ENCODE peak calls at places on chromosome 9, in five cellular contexts. S is A549, C is GM23248, G is heart left ventricle, B is spleen. R is an unnamed sample.

GRCh38 chr9:74117731-74118130 is 379.4 kb upstream of the RORB start:
- DNase-seq in G (no peak), C (no peak), S (no peak), B (no peak), R (no peak)

GRCh38 chr9:4048441-4048840 is 251.4 kb downstream of the GLIS3 start:
- DNase-seq in S (peak; percentile 39), C (peak; percentile 52), B (no peak), G (no peak), R (no peak)

GRCh38 chr9:136018257-136019031 is 57.3 kb upstream of the UBAC1 start:
- DNase-seq in G (no peak), B (peak; percentile 57), C (no peak), S (no peak), R (no peak)

GRCh38 chr9:130405657-130406257 is 39.0 kb upstream of the ASS1 start:
- DNase-seq in G (no peak), C (no peak), B (no peak), S (no peak), R (no peak)

GRCh38 chr9:76987594-76988200 is 31.8 kb upstream of the FOXB2 start:
- DNase-seq in G (no peak), B (no peak), S (peak; percentile 60), C (peak; percentile 65), R (no peak)

GRCh38 chr9:88387733-88388202 is 476 bp upstream of the SPIN1 start:
- DNase-seq in B (peak; percentile 89), G (peak; percentile 63), S (peak; percentile 64), C (peak; percentile 79), R (no peak)

GRCh38 chr9:115494958-115495690 is 377.2 kb upstream of the TNC start:
- DNase-seq in S (peak; percentile 66), B (no peak), C (no peak), G (no peak), R (no peak)

GRCh38 chr9:87703636-87704276 is 22.2 kb upstream of the CTSL start:
- DNase-seq in C (no peak), B (no peak), G (no peak), S (peak; percentile 30), R (no peak)

GRCh38 chr9:93634311-93635185 is 58.2 kb downstream of the PHF2 start:
- DNase-seq in B (peak; percentile 51), C (no peak), S (no peak), G (no peak), R (peak; percentile 35)

GRCh38 chr9:106878081-106878837 is 15.3 kb downstream of the ZNF462 start:
- DNase-seq in B (no peak), G (no peak), S (no peak), C (no peak), R (no peak)

GRCh38 chr9:11016081-11016480 is 403.3 kb upstream of the PTPRD start:
- DNase-seq in G (no peak), S (no peak), B (no peak), C (no peak), R (no peak)

GRCh38 chr9:15453956-15454355 is 31.3 kb downstream of the SNAPC3 start:
- DNase-seq in C (no peak), S (no peak), G (no peak), B (no peak), R (no peak)

GRCh38 chr9:91045036-91045435 is 243.4 kb downstream of the SYK start:
- DNase-seq in G (no peak), S (no peak), C (no peak), B (no peak), R (no peak)

GRCh38 chr9:85377751-85378289 is 363.9 kb downstream of the AGTPBP1 start:
- DNase-seq in S (no peak), C (no peak), B (no peak), G (no peak), R (no peak)

GRCh38 chr9:469672-470040 is 255.0 kb downstream of the DOCK8 start:
- DNase-seq in C (no peak), S (no peak), G (peak; percentile 33), B (peak; percentile 88), R (peak; percentile 63)

GRCh38 chr9:16105576-16105975 is 552.7 kb downstream of the CCDC171 start:
- DNase-seq in G (no peak), S (no peak), C (no peak), B (no peak), R (no peak)

GRCh38 chr9:107636596-107637405 is 147.2 kb upstream of the KLF4 start:
- DNase-seq in C (peak; percentile 58), S (no peak), G (no peak), B (no peak), R (no peak)

GRCh38 chr9:87292449-87293191 is 205.0 kb upstream of the DAPK1 start:
- DNase-seq in B (no peak), C (peak; percentile 31), S (no peak), G (no peak), R (no peak)

GRCh38 chr9:37309136-37309535 is 113.4 kb upstream of the GRHPR start:
- DNase-seq in C (peak; percentile 39), G (no peak), B (no peak), S (peak; percentile 44), R (no peak)

GRCh38 chr9:93884808-93885207 is 70.3 kb downstream of the BARX1 start:
- DNase-seq in G (no peak), S (no peak), C (no peak), B (no peak), R (no peak)

GRCh38 chr9:2163231-2163885 is 148.2 kb downstream of the SMARCA2 start:
- DNase-seq in B (no peak), C (no peak), S (no peak), G (no peak), R (no peak)

GRCh38 chr9:92278117-92278516 is 15.4 kb downstream of the IARS1 start:
- DNase-seq in S (no peak), B (no peak), C (peak; percentile 89), G (no peak), R (no peak)

GRCh38 chr9:136546697-136547481 is 1.0 kb upstream of the NOTCH1 start:
- DNase-seq in S (peak; percentile 57), B (no peak), C (peak; percentile 62), G (peak; percentile 82), R (peak; percentile 35)

GRCh38 chr9:85978496-85978895 is 37.5 kb downstream of the NAA35 start:
- DNase-seq in B (no peak), C (no peak), S (no peak), G (no peak), R (no peak)

GRCh38 chr9:70053864-70054263 is 10.2 kb downstream of the MAMDC2 start:
- DNase-seq in C (no peak), S (no peak), G (no peak), B (no peak), R (peak; percentile 71)

GRCh38 chr9:115997923-115998322 is 155.7 kb upstream of the PAPPA start:
- DNase-seq in G (no peak), B (no peak), S (no peak), C (peak; percentile 84), R (no peak)

GRCh38 chr9:99345936-99346335 is 123.9 kb downstream of the SEC61B start:
- DNase-seq in B (no peak), C (peak; percentile 59), G (no peak), S (peak; percentile 40), R (no peak)

DNA sequence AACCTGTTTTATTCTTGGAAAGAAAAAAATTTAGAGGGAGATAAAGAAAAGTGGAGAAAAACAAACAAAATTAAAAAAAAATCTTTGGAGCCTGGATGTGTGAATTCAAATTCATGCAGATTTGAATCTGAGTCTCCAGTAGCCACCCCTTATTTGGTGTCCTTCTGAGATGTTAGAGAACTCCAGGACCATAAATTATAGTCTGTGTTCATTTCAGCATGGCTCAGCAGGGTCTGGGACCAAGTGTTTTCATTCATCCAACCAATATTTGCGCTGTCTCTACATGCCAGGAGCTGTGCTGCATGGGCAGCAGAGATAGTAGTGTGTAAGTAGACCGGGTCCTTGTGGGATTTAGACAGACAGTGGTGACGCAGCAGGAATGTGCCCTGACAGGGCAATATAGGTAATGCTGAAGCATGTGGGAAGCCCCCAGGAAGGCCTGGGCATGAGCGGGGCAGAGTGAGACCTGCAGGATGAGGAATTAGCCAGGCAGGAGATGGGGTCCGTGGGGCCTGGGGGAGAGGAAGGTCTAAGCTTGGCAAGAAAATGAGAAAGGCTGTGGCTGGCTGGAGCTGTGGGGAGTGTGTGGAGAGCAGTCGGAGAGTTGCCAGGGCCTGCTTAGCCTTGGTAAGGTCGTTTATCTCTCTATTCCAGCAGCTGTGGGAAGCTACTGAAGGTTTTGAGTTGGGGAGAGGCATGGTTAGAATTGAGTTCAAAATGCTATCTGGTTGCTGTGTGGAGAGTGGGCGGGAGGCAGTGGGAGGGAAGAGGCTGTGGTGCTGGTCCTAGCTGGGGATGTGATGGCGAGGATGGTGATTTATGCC is 16.8 kb downstream of the STXBP1 start:
- DNase-seq in B (no peak), C (no peak), G (peak; percentile 72), S (no peak), R (no peak)
- H3K4me3 ChIP-seq in B (no peak overlapping the region), C (no peak overlapping the region), G (no peak overlapping the region), S (no peak overlapping the region), R (no peak overlapping the region)

DNA sequence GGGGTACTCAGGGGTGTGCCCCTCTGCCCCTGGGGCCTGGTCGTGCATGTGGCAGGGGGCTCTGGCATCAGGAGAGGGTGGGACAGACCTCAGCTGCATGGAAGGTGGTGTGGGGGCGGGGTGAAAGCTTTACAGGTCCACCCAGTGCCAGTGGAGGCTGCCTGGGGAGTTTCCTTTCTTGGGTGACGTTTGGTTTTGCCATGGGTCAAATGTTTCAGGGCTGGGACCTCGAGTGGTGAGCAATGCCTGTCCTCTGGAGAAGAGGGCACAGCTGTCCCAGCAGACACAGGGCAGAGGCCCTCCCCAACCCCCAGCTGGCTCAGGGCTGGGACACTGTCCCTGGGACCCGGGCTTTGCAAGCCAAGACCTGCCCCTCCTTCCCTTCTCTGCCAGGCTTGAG is 3.6 kb downstream of the RXRA start:
- DNase-seq in B (no peak), S (no peak), C (peak; percentile 52), G (peak; percentile 52), R (no peak)
- H3K4me1 ChIP-seq in B (peaks cover 90% of the 10 kb centered on the region), S (peaks cover 47% of the 10 kb centered on the region), C (peaks cover 14% of the 10 kb centered on the region), G (peaks cover 87% of the 10 kb centered on the region), R (peaks cover 21% of the 10 kb centered on the region)

GRCh38 chr9:73038613-73039012 is 85.8 kb upstream of the ALDH1A1 start:
- DNase-seq in S (peak; percentile 77), B (no peak), C (peak; percentile 44), G (peak; percentile 24), R (peak; percentile 73)
- H3K4me3 ChIP-seq in S (peak overlapping the region; percentile 34), B (no peak overlapping the region), C (no peak overlapping the region), G (no peak overlapping the region), R (peak overlapping the region; percentile 15)

GRCh38 chr9:113568481-113569321 is 105.2 kb downstream of the RGS3 start:
- DNase-seq in B (peak; percentile 66), G (peak; percentile 69), S (no peak), C (no peak), R (peak; percentile 58)

GRCh38 chr9:113570106-113570505 is 106.6 kb downstream of the RGS3 start:
- DNase-seq in B (peak; percentile 29), G (no peak), S (no peak), C (no peak), R (no peak)

GRCh38 chr9:113570749-113571711 is 107.5 kb downstream of the RGS3 start:
- DNase-seq in C (no peak), S (no peak), B (no peak), G (no peak), R (no peak)

GRCh38 chr9:113568081-113568435 is 104.5 kb downstream of the RGS3 start:
- DNase-seq in S (no peak), C (no peak), G (no peak), B (peak; percentile 41), R (peak; percentile 60)

DNA sequence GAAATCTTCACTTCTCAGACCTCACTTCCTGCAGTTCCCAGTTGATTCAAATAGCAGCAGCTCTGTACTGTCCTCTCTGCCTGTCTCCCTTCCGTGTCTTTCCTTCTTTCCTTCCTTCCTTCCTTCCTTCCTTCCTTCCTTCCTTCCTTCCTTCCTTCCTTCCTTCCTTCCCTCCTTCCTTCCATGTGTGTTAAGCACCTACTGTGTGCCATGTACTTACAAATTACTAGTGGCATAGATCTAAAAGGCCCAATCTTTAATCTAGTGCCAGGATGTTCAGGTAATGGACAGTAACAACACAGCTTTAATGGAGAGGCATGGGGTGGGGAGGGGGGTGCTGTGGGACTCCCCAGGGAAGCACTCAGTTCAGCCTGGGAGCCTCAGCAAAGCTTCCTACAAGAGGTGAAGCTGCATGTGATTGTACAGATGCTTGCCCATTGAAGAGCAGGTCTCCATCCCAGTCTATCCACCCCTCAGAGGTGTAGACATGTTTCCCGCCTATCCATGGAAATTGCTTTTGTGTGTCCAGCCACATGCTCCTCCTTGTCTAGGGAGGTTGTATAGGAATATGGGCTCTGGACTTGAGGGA is 106.0 kb downstream of the RGS3 start:
- DNase-seq in B (peak; percentile 16), C (no peak), G (no peak), S (no peak), R (no peak)
- H3K4me1 ChIP-seq in B (peaks cover 98% of the 10 kb centered on the region), C (peaks cover 30% of the 10 kb centered on the region), G (peaks cover 92% of the 10 kb centered on the region), S (peaks cover 19% of the 10 kb centered on the region), R (peaks cover 41% of the 10 kb centered on the region)